ENCODE peak calls at places on chromosome 12, in seven cellular contexts. Z is right cardiac atrium, Y is GM19239, D is Right ventricle myocardium superior, J is ureter, X is NCI-H1092 treated with DMSO at 0.1 percent for 48 hours, Q is mammary epithelial cell. C is an unnamed sample.

GRCh38 chr12:131388164-131388795 is 322.6 kb upstream of the SFSWAP start:
- DNase-seq in Y (no peak), Z (peak; percentile 13), J (no peak), Q (no peak), D (no peak), X (peak; percentile 66), C (no peak)

GRCh38 chr12:106841471-106842302 is 67.2 kb downstream of the RIC8B start:
- DNase-seq in Y (peak; percentile 4), X (peak; percentile 26), Q (peak; percentile 17), Z (no peak), J (no peak), D (no peak), C (no peak)

GRCh38 chr12:131366261-131366871 is 344.5 kb upstream of the SFSWAP start:
- DNase-seq in Z (no peak), Q (no peak), D (peak; percentile 29), X (no peak), Y (no peak), J (no peak), C (no peak)

GRCh38 chr12:64584173-64584555 is 26.1 kb upstream of the RASSF3 start:
- DNase-seq in Z (no peak), Y (no peak), X (no peak), D (no peak), Q (no peak), J (no peak), C (no peak)

GRCh38 chr12:88015825-88016224 is 13.4 kb downstream of the C12orf50 start:
- DNase-seq in Z (no peak), Q (no peak), J (no peak), Y (no peak), X (no peak), D (no peak), C (no peak)

GRCh38 chr12:45660330-45660729 is 69.2 kb upstream of the ARID2 start:
- DNase-seq in Z (no peak), X (no peak), D (no peak), J (no peak), Y (no peak), Q (peak; percentile 79), C (no peak)

GRCh38 chr12:11954181-11954580 is 116.6 kb upstream of the BCL2L14 start:
- DNase-seq in Y (no peak), X (peak; percentile 53), J (no peak), Z (no peak), D (no peak), Q (no peak), C (no peak)

GRCh38 chr12:49043856-49044258 is 16.7 kb downstream of the KMT2D start:
- DNase-seq in J (no peak), Q (peak; percentile 19), Y (peak; percentile 77), D (peak; percentile 80), X (no peak), Z (peak; percentile 79), C (peak; percentile 72)

GRCh38 chr12:20268121-20268732 is 100.1 kb upstream of the PDE3A start:
- DNase-seq in Q (no peak), D (no peak), Z (no peak), Y (no peak), X (no peak), J (no peak), C (no peak)

GRCh38 chr12:6551063-6551461 is 4.8 kb downstream of the IFFO1 start:
- DNase-seq in X (no peak), Y (no peak), Q (no peak), Z (peak; percentile 90), D (peak; percentile 90), J (peak; percentile 74), C (no peak)

GRCh38 chr12:130222519-130223255 is 60.4 kb downstream of the FZD10 start:
- DNase-seq in Q (no peak), Y (no peak), D (no peak), J (no peak), X (no peak), Z (no peak), C (no peak)

GRCh38 chr12:107903377-107904061 is 129.0 kb downstream of the ASCL4 start:
- DNase-seq in Q (peak; percentile 23), D (peak; percentile 78), Y (peak; percentile 76), X (peak; percentile 26), J (peak; percentile 78), Z (peak; percentile 82), C (peak; percentile 51)

GRCh38 chr12:114406326-114407033 is 536 bp upstream of the TBX5 start:
- DNase-seq in Q (no peak), D (peak; percentile 44), X (no peak), J (no peak), Y (no peak), Z (peak; percentile 59), C (no peak)

GRCh38 chr12:26122681-26123481 is 2.0 kb downstream of the BHLHE41 start:
- DNase-seq in Q (peak; percentile 80), Z (peak; percentile 84), D (peak; percentile 70), X (peak; percentile 27), J (peak; percentile 81), Y (no peak), C (peak; percentile 63)

GRCh38 chr12:5439333-5439732 is 7.4 kb downstream of the NTF3 start:
- DNase-seq in D (no peak), Q (no peak), Y (no peak), Z (no peak), X (no peak), J (no peak), C (no peak)

GRCh38 chr12:48040294-48040820 is 36.1 kb upstream of the COL2A1 start:
- DNase-seq in J (no peak), X (no peak), Y (no peak), Z (no peak), D (no peak), Q (no peak), C (no peak)

GRCh38 chr12:115398311-115398781 is 714.4 kb upstream of the TBX3 start:
- DNase-seq in D (no peak), Z (peak; percentile 38), Q (no peak), Y (no peak), J (no peak), X (peak; percentile 34), C (no peak)

GRCh38 chr12:124675881-124676688 is 108.7 kb upstream of the NCOR2 start:
- DNase-seq in J (peak; percentile 70), D (no peak), Y (no peak), X (no peak), Z (peak; percentile 75), Q (no peak), C (no peak)

GRCh38 chr12:123513805-123514204 is 19.7 kb downstream of the RILPL1 start:
- DNase-seq in D (no peak), J (no peak), Q (no peak), X (no peak), Z (peak; percentile 76), Y (no peak), C (no peak)

GRCh38 chr12:6613015-6613775 is 6.0 kb upstream of the CHD4 start:
- DNase-seq in Q (peak; percentile 43), Z (peak; percentile 92), X (peak; percentile 92), D (peak; percentile 83), Y (no peak), J (peak; percentile 88), C (no peak)

GRCh38 chr12:127781336-127781735 is 485.6 kb upstream of the TMEM132C start:
- DNase-seq in Y (no peak), X (peak; percentile 37), D (no peak), Q (no peak), Z (no peak), J (no peak), C (no peak)

GRCh38 chr12:132605892-132606291 is 4.5 kb downstream of the LRCOL1 start:
- DNase-seq in D (no peak), X (no peak), Q (no peak), Z (peak; percentile 28), J (no peak), Y (no peak), C (no peak)

GRCh38 chr12:106030210-106031175 is 108.3 kb downstream of the NUAK1 start:
- DNase-seq in J (no peak), X (no peak), D (no peak), Z (no peak), Y (no peak), Q (no peak), C (no peak)

GRCh38 chr12:54026640-54027441 is 1.4 kb upstream of the HOXC6 start:
- DNase-seq in Y (no peak), J (no peak), D (no peak), Q (no peak), Z (no peak), X (no peak), C (no peak)

GRCh38 chr12:52354197-52354596 is 13.1 kb downstream of the KRT85 start:
- DNase-seq in Z (no peak), X (no peak), J (no peak), Q (no peak), Y (no peak), D (no peak), C (no peak)

GRCh38 chr12:113974006-113974405 is 7.9 kb upstream of the RBM19 start:
- DNase-seq in Y (no peak), Q (no peak), Z (no peak), D (no peak), J (no peak), X (no peak), C (no peak)

GRCh38 chr12:97177482-97177881 is 270.4 kb downstream of the NEDD1 start:
- DNase-seq in X (no peak), J (no peak), Q (peak; percentile 1), Y (no peak), Z (no peak), D (no peak), C (no peak)

GRCh38 chr12:662541-663292 is 528 bp downstream of the NINJ2 start:
- DNase-seq in Q (no peak), J (no peak), X (no peak), Z (no peak), Y (no peak), D (no peak), C (no peak)

GRCh38 chr12:44972746-44973421 is 78.0 kb downstream of the DBX2 start:
- DNase-seq in J (no peak), Q (peak; percentile 9), Z (no peak), D (no peak), X (peak; percentile 9), Y (no peak), C (no peak)

GRCh38 chr12:132798836-132799235 is 29.8 kb downstream of the GOLGA3 start:
- DNase-seq in X (no peak), Z (peak; percentile 14), J (no peak), Y (no peak), Q (no peak), D (no peak), C (no peak)

GRCh38 chr12:5318874-5319273 is 113.0 kb upstream of the NTF3 start:
- DNase-seq in D (no peak), J (peak; percentile 48), X (no peak), Z (no peak), Y (no peak), Q (peak; percentile 90), C (no peak)

GRCh38 chr12:108313609-108314331 is 25.3 kb downstream of the CMKLR1 start:
- DNase-seq in Q (no peak), J (no peak), Z (peak; percentile 69), Y (no peak), D (no peak), X (no peak), C (no peak)

GRCh38 chr12:132615579-132616066 is 3.0 kb upstream of the P2RX2 start:
- DNase-seq in J (no peak), D (no peak), Q (no peak), X (no peak), Z (peak; percentile 25), Y (no peak), C (no peak)

GRCh38 chr12:2606186-2606910 is 188.4 kb upstream of the FKBP4 start:
- DNase-seq in Y (no peak), X (no peak), Q (no peak), Z (no peak), D (no peak), J (no peak), C (no peak)

GRCh38 chr12:48034835-48035805 is 30.8 kb upstream of the COL2A1 start:
- DNase-seq in J (no peak), Z (no peak), Q (peak; percentile 28), D (no peak), X (no peak), Y (no peak), C (no peak)

C was measured in memory B cell.